ENCODE peak calls at places on chromosomes 16 and 17, in nine cellular contexts. T is natural killer cell, A is cardiac fibroblast, V is upper lobe of left lung, E is fibroblast of pulmonary artery, R is HFFc6, D is AG10803, B is fibroblast of villous mesenchyme, Q is astrocyte of the cerebellum. Z is an unnamed sample.

GRCh38 chr17:12732366-12732765 is 56.9 kb upstream of the ARHGAP44 start:
- DNase-seq in T (no peak), B (no peak), Q (no peak), D (no peak), R (no peak), E (no peak), V (no peak), A (no peak), Z (no peak)

GRCh38 chr17:80793851-80794267 is 197.8 kb upstream of the CHMP6 start:
- DNase-seq in B (peak), E (peak), Q (no peak), V (no peak), A (peak), T (no peak), R (no peak), D (peak), Z (no peak)

GRCh38 chr17:7833011-7833794 is 814 bp upstream of the KDM6B start:
- DNase-seq in T (no peak), V (no peak), A (no peak), Q (no peak), B (no peak), E (no peak), R (no peak), D (no peak), Z (no peak)

GRCh38 chr17:48011405-48012150 is 26.0 kb downstream of the COPZ2 start:
- DNase-seq in R (peak), Q (no peak), T (no peak), V (peak), D (peak), B (no peak), A (peak), E (no peak), Z (peak)

GRCh38 chr17:80796430-80796861 is 195.2 kb upstream of the CHMP6 start:
- DNase-seq in R (no peak), A (no peak), E (no peak), B (no peak), V (no peak), T (no peak), D (no peak), Q (no peak), Z (no peak)

GRCh38 chr16:49345829-49346228 is 27.8 kb upstream of the C16orf78 start:
- DNase-seq in A (no peak), B (no peak), Q (no peak), R (no peak), E (no peak), D (no peak), T (no peak), V (no peak), Z (peak)

GRCh38 chr17:39132192-39132600 is 19.2 kb downstream of the PLXDC1 start:
- DNase-seq in E (peak), V (no peak), Q (peak), A (peak), D (peak), B (peak), R (peak), T (no peak), Z (peak)

GRCh38 chr16:79600636-79601091 is at the start of gene MAF:
- DNase-seq in A (peak), R (no peak), Q (peak), T (peak), V (peak), E (peak), D (peak), B (peak), Z (peak)

GRCh38 chr16:68081796-68082567 is 3.2 kb upstream of the NFATC3 start:
- DNase-seq in T (no peak), E (no peak), D (no peak), Q (no peak), V (no peak), A (no peak), B (no peak), R (no peak), Z (no peak)

GRCh38 chr17:73255671-73256181 is 6.0 kb downstream of the CPSF4L start:
- DNase-seq in B (peak), A (peak), E (peak), T (peak), Q (no peak), D (peak), V (peak), R (peak), Z (peak)

GRCh38 chr17:72518810-72519597 is 398.2 kb downstream of the SOX9 start:
- DNase-seq in B (no peak), D (no peak), V (no peak), R (no peak), T (no peak), Q (no peak), E (no peak), A (no peak), Z (no peak)

GRCh38 chr17:37239690-37240344 is 136.0 kb upstream of the C17orf78 start:
- DNase-seq in E (peak), T (no peak), R (peak), D (peak), Q (peak), V (no peak), B (peak), A (peak), Z (peak)

GRCh38 chr16:28621756-28622155 is 11.9 kb upstream of the SULT1A1 start:
- DNase-seq in R (no peak), Q (no peak), B (no peak), E (no peak), A (no peak), V (no peak), T (no peak), D (no peak), Z (no peak)

GRCh38 chr16:69404275-69404805 is 18.5 kb upstream of the TERF2 start:
- DNase-seq in T (no peak), V (no peak), Q (peak), E (peak), D (peak), B (peak), R (peak), A (no peak), Z (no peak)

DNA sequence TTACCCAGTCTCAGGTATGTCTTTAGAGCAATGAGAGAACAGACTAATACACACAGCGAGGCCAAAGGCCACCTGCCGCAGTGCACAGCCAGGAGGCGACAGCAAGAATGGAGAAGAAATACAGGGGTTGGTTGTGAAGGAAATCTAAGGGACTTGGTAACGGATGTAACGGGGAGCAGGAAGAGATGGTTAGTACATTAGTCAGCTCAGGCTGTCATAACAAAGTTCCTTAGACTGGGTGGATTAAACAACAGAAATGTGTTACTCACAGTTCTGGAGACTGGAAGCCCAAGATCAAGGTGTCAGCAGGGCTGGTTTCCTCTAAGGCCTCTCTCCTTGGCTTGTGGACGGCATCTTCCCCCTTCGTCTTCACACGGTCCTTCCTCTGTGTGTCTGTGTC is 47.1 kb downstream of the TVP23C start:
- DNase-seq in T (no peak), V (no peak), Q (no peak), D (peak), R (peak), B (peak), E (peak), A (peak), Z (no peak)
- TF ChIP-seq CTCF in T (no peak), V (no peak), Q (no peak), D (no peak), R (no peak), B (no peak), E (no peak), A (no peak), Z (no peak)

GRCh38 chr17:18319604-18320256 is 4.6 kb downstream of the SMCR8 start:
- DNase-seq in R (peak), T (no peak), B (peak), A (peak), V (no peak), E (peak), D (peak), Q (peak), Z (no peak)
- TF ChIP-seq CTCF in R (peak), T (no peak), B (peak), A (peak), V (no peak), E (peak), D (peak), Q (peak), Z (no peak)

GRCh38 chr16:56041556-56042140 is 149.6 kb upstream of the GNAO1 start:
- DNase-seq in A (peak), T (no peak), E (no peak), R (no peak), B (no peak), Q (no peak), V (no peak), D (no peak), Z (peak)
- TF ChIP-seq CTCF in A (peak), T (no peak), E (no peak), R (peak), B (no peak), Q (no peak), V (no peak), D (peak), Z (no peak)

GRCh38 chr17:75808549-75808904 is 23.9 kb downstream of the UNK start:
- DNase-seq in V (no peak), T (no peak), D (no peak), A (peak), E (no peak), R (no peak), B (no peak), Q (no peak), Z (no peak)
- TF ChIP-seq CTCF in V (no peak), T (no peak), D (no peak), A (no peak), E (no peak), R (no peak), B (no peak), Q (no peak), Z (no peak)